ENCODE peak calls at places on chromosomes 11 and 22, in ten cellular contexts. E is fibroblast of the aortic adventitia; B is AG04449; R is OCI-LY7; D is tibial nerve; Z is CD8-positive, alpha-beta T cell; C is B cell; J is fibroblast of mammary gland; H is AG09319; U is coronary artery. O is an unnamed sample.

GRCh38 chr11:131692961-131693360 is 322.5 kb downstream of the NTM start:
- DNase-seq in R (no peak), B (no peak), C (no peak), D (no peak), U (no peak), H (no peak), Z (no peak), J (no peak), E (no peak), O (no peak)

GRCh38 chr22:37782340-37783168 is 25.2 kb upstream of the GCAT start:
- DNase-seq in U (no peak), J (peak), C (no peak), E (no peak), R (no peak), H (no peak), D (no peak), Z (no peak), B (no peak), O (no peak)

GRCh38 chr22:50002791-50003190 is 9.8 kb downstream of the IL17REL start:
- DNase-seq in H (no peak), U (no peak), E (no peak), D (no peak), R (no peak), B (no peak), C (no peak), J (peak), Z (no peak), O (no peak)

GRCh38 chr11:109120341-109120740 is 301.6 kb upstream of the C11orf87 start:
- DNase-seq in R (no peak), H (no peak), E (no peak), Z (no peak), U (no peak), J (no peak), D (no peak), B (no peak), C (no peak), O (no peak)

GRCh38 chr11:19775622-19776021 is 63.0 kb downstream of the NAV2 start:
- DNase-seq in D (no peak), E (no peak), R (no peak), H (no peak), B (no peak), U (peak), Z (no peak), J (no peak), C (no peak), O (no peak)

GRCh38 chr11:130533113-130533803 is 84.8 kb downstream of the ADAMTS15 start:
- DNase-seq in C (no peak), Z (no peak), B (no peak), U (no peak), E (no peak), J (no peak), R (no peak), D (no peak), H (no peak), O (no peak)

GRCh38 chr11:842370-843002 is at the start of the genes POLR2L and TSPAN4:
- DNase-seq in C (peak), R (peak), E (peak), J (peak), D (peak), B (no peak), H (peak), U (peak), Z (peak), O (peak)

GRCh38 chr11:68632802-68633201 is 51.5 kb upstream of the GAL start:
- DNase-seq in D (no peak), B (peak), C (peak), J (peak), E (peak), Z (peak), H (peak), U (no peak), R (peak), O (no peak)

GRCh38 chr11:27041141-27041869 is 690 bp downstream of the BBOX1 start:
- DNase-seq in H (peak), R (peak), D (no peak), Z (no peak), B (no peak), C (no peak), U (no peak), J (no peak), E (no peak), O (no peak)

GRCh38 chr22:46085831-46086576 is 64.3 kb upstream of the PPARA start:
- DNase-seq in E (peak), D (peak), U (peak), J (peak), R (no peak), Z (no peak), B (no peak), C (no peak), H (peak), O (no peak)

GRCh38 chr22:36009085-36009484 is 19.5 kb downstream of the RBFOX2 start:
- DNase-seq in B (no peak), Z (no peak), H (no peak), J (peak), R (peak), U (no peak), D (no peak), C (no peak), E (peak), O (no peak)

GRCh38 chr22:42613869-42614268 is 814 bp downstream of the POLDIP3 start:
- DNase-seq in R (no peak), B (no peak), U (no peak), C (no peak), E (no peak), J (peak), D (no peak), H (no peak), Z (no peak), O (no peak)

GRCh38 chr22:46993626-46994025 is 231.2 kb downstream of the TBC1D22A start:
- DNase-seq in R (no peak), D (no peak), H (no peak), E (no peak), J (no peak), B (no peak), C (no peak), Z (no peak), U (no peak), O (no peak)

GRCh38 chr11:132852361-132852760 is 679.9 kb downstream of the OPCML start:
- DNase-seq in J (no peak), H (no peak), C (no peak), E (no peak), B (no peak), Z (no peak), U (no peak), D (no peak), R (no peak), O (no peak)

GRCh38 chr22:33873186-33873585 is 47.1 kb downstream of the LARGE1 start:
- DNase-seq in B (no peak), J (no peak), U (no peak), E (peak), D (no peak), R (no peak), C (no peak), H (no peak), Z (no peak), O (no peak)

GRCh38 chr11:107017433-107018227 is 646 bp downstream of the GUCY1A2 start:
- DNase-seq in D (peak), R (no peak), B (no peak), J (peak), H (no peak), C (peak), U (peak), Z (no peak), E (no peak), O (peak)

GRCh38 chr22:36369922-36370781 is 17.6 kb downstream of the MYH9 start:
- DNase-seq in B (no peak), R (peak), J (peak), H (no peak), U (no peak), Z (peak), E (peak), C (no peak), D (no peak), O (no peak)

GRCh38 chr11:65468874-65469333 is 29.9 kb upstream of the MALAT1 start:
- DNase-seq in B (no peak), E (no peak), J (peak), H (no peak), Z (peak), D (no peak), R (peak), U (no peak), C (peak), O (peak)

GRCh38 chr22:45742866-45743450 is 71.3 kb downstream of the ATXN10 start:
- DNase-seq in U (no peak), R (no peak), E (peak), B (no peak), Z (no peak), H (peak), D (no peak), J (peak), C (no peak), O (no peak)

GRCh38 chr11:9601041-9601875 is 27.8 kb downstream of the WEE1 start:
- DNase-seq in H (no peak), B (no peak), U (no peak), R (peak), J (peak), E (peak), C (peak), Z (peak), D (no peak), O (no peak)

GRCh38 chr11:224424-224823 is 11.7 kb downstream of the SIRT3 start:
- DNase-seq in D (no peak), R (no peak), Z (no peak), E (no peak), H (no peak), J (no peak), C (no peak), U (no peak), B (no peak), O (no peak)

GRCh38 chr11:68641880-68642279 is 42.5 kb upstream of the GAL start:
- DNase-seq in H (no peak), J (no peak), R (no peak), Z (no peak), B (no peak), E (no peak), C (no peak), U (no peak), D (no peak), O (no peak)

GRCh38 chr22:40046126-40046525 is 51.4 kb downstream of the FAM83F start:
- DNase-seq in E (no peak), H (no peak), B (no peak), R (peak), C (no peak), Z (no peak), U (no peak), D (no peak), J (no peak), O (no peak)

GRCh38 chr22:20093437-20093836 is 13.4 kb downstream of the DGCR8 start:
- DNase-seq in R (no peak), C (no peak), B (no peak), E (no peak), Z (no peak), U (no peak), H (no peak), D (no peak), J (no peak), O (no peak)

GRCh38 chr22:37639070-37639760 is at the start of gene SH3BP1:
- DNase-seq in R (peak), H (no peak), J (no peak), E (no peak), B (no peak), D (no peak), C (peak), Z (peak), U (no peak), O (peak)

GRCh38 chr11:35305670-35306382 is 113.5 kb downstream of the SLC1A2 start:
- DNase-seq in E (peak), H (no peak), D (no peak), C (peak), B (no peak), Z (peak), R (peak), J (peak), U (no peak), O (no peak)

DNA sequence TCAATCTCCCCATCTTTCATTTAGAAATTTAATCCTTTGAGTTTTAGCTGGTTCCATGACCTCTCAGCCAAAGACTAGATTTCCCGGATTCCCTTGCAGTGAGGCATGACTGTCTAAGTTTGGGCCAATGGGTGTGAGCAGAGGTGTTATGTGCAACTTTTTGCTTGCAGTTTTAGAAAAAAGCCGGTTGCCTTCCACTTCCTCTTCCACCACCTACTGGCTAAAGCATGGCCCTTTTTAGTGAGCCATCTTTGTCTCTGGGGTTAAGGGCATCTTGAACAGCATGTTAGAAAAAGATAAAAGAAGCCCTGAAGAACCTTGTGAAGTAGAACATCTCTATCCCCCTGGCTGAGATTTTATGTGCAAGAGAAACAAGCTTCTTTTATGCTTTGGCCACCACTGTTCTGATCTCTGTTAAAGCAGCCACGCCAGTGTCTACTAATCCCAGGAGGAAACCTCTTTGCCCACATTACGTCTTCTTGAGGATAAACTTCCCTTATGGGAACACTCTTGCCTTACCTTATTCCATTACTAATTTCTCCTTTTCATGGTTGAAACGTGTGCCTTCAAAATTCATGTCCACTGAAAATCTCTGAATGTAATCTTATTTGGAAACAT is 279.9 kb downstream of the TENM4 start:
- DNase-seq in R (no peak), U (no peak), B (no peak), D (no peak), C (no peak), Z (no peak), H (no peak), J (peak), E (peak), O (no peak)
- TF ChIP-seq CTCF in R (no peak), U (no peak), B (no peak), D (no peak), C (no peak), Z (no peak), H (peak), J (peak), E (peak), O (peak)

GRCh38 chr11:73760066-73760679 is 701 bp downstream of the RAB6A start:
- DNase-seq in Z (no peak), B (no peak), H (no peak), U (peak), C (peak), J (peak), E (peak), D (no peak), R (peak), O (peak)

GRCh38 chr11:73760680-73761402 is at the start of gene RAB6A:
- DNase-seq in C (peak), B (peak), E (peak), J (peak), H (peak), R (peak), Z (peak), U (peak), D (peak), O (peak)

GRCh38 chr11:73758451-73758850 is 2.4 kb downstream of the RAB6A start:
- DNase-seq in E (no peak), Z (no peak), J (no peak), D (no peak), R (no peak), U (no peak), H (no peak), C (no peak), B (no peak), O (no peak)

GRCh38 chr11:73761403-73761945 is 600 bp upstream of the RAB6A start:
- DNase-seq in U (no peak), H (no peak), J (no peak), E (no peak), D (no peak), C (no peak), B (no peak), Z (no peak), R (no peak), O (no peak)

GRCh38 chr11:73759520-73760065 is 1.3 kb downstream of the RAB6A start:
- DNase-seq in U (no peak), C (peak), J (peak), H (no peak), E (peak), D (no peak), Z (no peak), R (peak), B (no peak), O (no peak)
- TF ChIP-seq CTCF in U (no peak), C (no peak), J (peak), H (peak), E (peak), D (peak), Z (no peak), R (peak), B (peak), O (peak)

DNA sequence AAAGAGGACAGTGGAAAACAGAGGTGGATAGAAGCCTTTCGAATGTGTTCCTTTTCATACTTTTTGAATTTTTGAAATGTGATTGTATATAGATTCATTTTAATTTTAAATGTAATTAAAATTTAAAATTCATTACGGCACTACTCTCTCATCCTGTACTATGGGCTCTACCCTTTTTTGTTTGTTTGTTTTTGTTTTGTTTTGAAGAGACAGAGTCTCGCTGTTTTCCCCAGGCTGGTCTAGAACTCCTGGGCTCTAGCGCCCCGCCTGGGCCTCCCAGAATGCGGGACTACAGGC is 11.9 kb upstream of the HDHD5 start:
- DNase-seq in D (no peak), J (no peak), U (no peak), H (no peak), C (no peak), B (no peak), R (no peak), Z (no peak), E (no peak), O (no peak)
- TF ChIP-seq CTCF in D (no peak), J (peak), U (no peak), H (peak), C (no peak), B (peak), R (no peak), Z (no peak), E (peak), O (no peak)

GRCh38 chr11:124197999-124198398 is 14.9 kb downstream of the OR10D3 start:
- DNase-seq in B (no peak), R (no peak), U (no peak), H (no peak), E (no peak), D (no peak), C (no peak), J (no peak), Z (no peak), O (no peak)

GRCh38 chr11:124200671-124201070 is 17.5 kb downstream of the OR10D3 start:
- DNase-seq in H (no peak), R (no peak), Z (no peak), D (no peak), B (no peak), C (no peak), J (no peak), E (no peak), U (no peak), O (no peak)

GRCh38 chr11:124198852-124199389 is 15.8 kb downstream of the OR10D3 start:
- DNase-seq in Z (no peak), U (no peak), R (no peak), H (no peak), B (no peak), D (no peak), J (peak), C (no peak), E (no peak), O (no peak)

GRCh38 chr11:124202951-124203350 is 19.8 kb downstream of the OR10D3 start:
- DNase-seq in B (no peak), J (no peak), E (no peak), D (no peak), Z (no peak), C (no peak), H (no peak), R (no peak), U (no peak), O (no peak)

DNA sequence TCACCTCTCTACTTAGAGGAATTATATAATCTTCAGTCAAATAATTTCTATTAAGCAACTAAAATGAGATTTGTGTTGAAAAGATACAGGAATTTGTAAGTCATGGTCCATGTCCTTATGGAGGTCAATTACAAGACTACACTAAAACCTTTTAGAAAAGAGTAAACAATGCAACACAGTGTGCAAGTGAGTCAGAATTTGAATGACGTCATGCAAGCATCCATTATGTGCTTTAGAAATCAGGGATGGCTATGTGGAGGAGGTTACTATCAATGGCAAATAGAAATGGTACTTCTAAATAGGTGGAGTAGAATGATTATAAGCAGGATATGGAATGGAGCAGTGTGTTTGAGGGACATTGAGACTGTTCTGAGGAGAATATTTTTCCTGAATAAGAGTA is 16.6 kb downstream of the OR10D3 start:
- DNase-seq in H (no peak), E (no peak), C (no peak), R (no peak), D (no peak), U (no peak), B (no peak), J (peak), Z (no peak), O (no peak)
- TF ChIP-seq CTCF in H (no peak), E (no peak), C (no peak), R (no peak), D (no peak), U (no peak), B (no peak), J (no peak), Z (no peak), O (no peak)

GRCh38 chr11:82900277-82901164 is at the start of gene PRCP:
- DNase-seq in J (peak), R (peak), Z (peak), H (peak), U (peak), D (peak), E (peak), B (peak), C (peak), O (peak)
- TF ChIP-seq CTCF in J (no peak), R (peak), Z (no peak), H (no peak), U (no peak), D (no peak), E (no peak), B (no peak), C (no peak), O (no peak)

GRCh38 chr22:22553141-22553540 is 5.9 kb downstream of the PRAME start:
- DNase-seq in Z (no peak), B (no peak), R (no peak), H (no peak), J (no peak), E (no peak), D (no peak), C (no peak), U (no peak), O (no peak)

GRCh38 chr22:22554324-22555284 is 4.5 kb downstream of the PRAME start:
- DNase-seq in D (no peak), B (no peak), H (no peak), E (no peak), U (no peak), J (no peak), Z (no peak), C (no peak), R (no peak), O (no peak)

GRCh38 chr22:22553735-22554134 is 5.3 kb downstream of the PRAME start:
- DNase-seq in J (no peak), D (no peak), R (no peak), H (no peak), Z (no peak), B (no peak), E (no peak), U (no peak), C (no peak), O (no peak)

GRCh38 chr22:22550789-22551434 is 8.2 kb downstream of the PRAME start:
- DNase-seq in R (no peak), D (no peak), C (no peak), U (no peak), J (no peak), B (no peak), E (no peak), H (no peak), Z (no peak), O (no peak)

GRCh38 chr22:22552630-22553029 is 6.4 kb downstream of the PRAME start:
- DNase-seq in J (no peak), D (no peak), H (no peak), U (no peak), B (no peak), C (no peak), Z (no peak), R (peak), E (no peak), O (no peak)
- TF ChIP-seq CTCF in J (no peak), D (no peak), H (no peak), U (no peak), B (no peak), C (no peak), Z (no peak), R (peak), E (no peak), O (peak)